ENCODE peak calls at places on chromosome 10, in eight cellular contexts. N is left ventricle myocardium inferior, T is NCI-H1105, Y is Panc1, V is HEK293T, K is caudate nucleus, J is cerebellar cortex, D is NCI-H1092. E is an unnamed sample.

GRCh38 chr10:133415752-133416151 is 8.7 kb downstream of the SPRN start:
- DNase-seq in T (no peak), V (no peak), D (no peak), Y (no peak), J (no peak), K (no peak), N (no peak), E (no peak)

GRCh38 chr10:99654791-99655190 is 4.5 kb upstream of the ENTPD7 start:
- DNase-seq in V (no peak), Y (no peak), N (no peak), D (no peak), J (no peak), K (no peak), T (no peak), E (no peak)

GRCh38 chr10:88598060-88598459 is 11.5 kb downstream of the LIPJ start:
- DNase-seq in D (no peak), K (no peak), Y (no peak), J (no peak), V (no peak), N (no peak), T (no peak), E (no peak)

GRCh38 chr10:12717981-12718707 is 283.4 kb downstream of the CCDC3 start:
- DNase-seq in T (no peak), Y (no peak), V (no peak), D (no peak), N (no peak), J (no peak), K (no peak), E (no peak)

GRCh38 chr10:34504534-34504933 is 310.6 kb downstream of the PARD3 start:
- DNase-seq in T (no peak), V (no peak), Y (no peak), D (peak), J (no peak), N (no peak), K (no peak), E (no peak)

GRCh38 chr10:73865459-73866442 is 8.6 kb downstream of the CAMK2G start:
- DNase-seq in K (no peak), V (no peak), D (no peak), N (peak), Y (no peak), J (no peak), T (no peak), E (peak)

GRCh38 chr10:22436526-22436892 is 91.2 kb downstream of the SPAG6 start:
- DNase-seq in V (no peak), T (no peak), N (no peak), K (no peak), J (peak), D (no peak), Y (no peak), E (no peak)

GRCh38 chr10:6086375-6087233 is 2.2 kb upstream of the RBM17 start:
- DNase-seq in D (peak), Y (peak), K (peak), V (peak), T (peak), J (peak), N (peak), E (peak)

GRCh38 chr10:119304541-119304940 is 97.2 kb downstream of the GRK5 start:
- DNase-seq in D (no peak), V (no peak), K (no peak), Y (no peak), N (no peak), J (no peak), T (no peak), E (no peak)

GRCh38 chr10:126565456-126565855 is 105.0 kb downstream of the C10orf90 start:
- DNase-seq in D (no peak), K (no peak), T (no peak), Y (no peak), V (no peak), N (no peak), J (no peak), E (no peak)

GRCh38 chr10:93077860-93078337 is 4.2 kb downstream of the CYP26A1 start:
- DNase-seq in J (no peak), Y (no peak), T (no peak), K (no peak), V (no peak), D (no peak), N (no peak), E (no peak)

GRCh38 chr10:74081192-74081803 is 69.3 kb downstream of the AP3M1 start:
- DNase-seq in D (no peak), T (no peak), Y (peak), N (no peak), J (peak), V (peak), K (no peak), E (peak)

GRCh38 chr10:100209303-100209702 is 20.1 kb downstream of the CHUK start:
- DNase-seq in D (no peak), N (no peak), Y (no peak), V (no peak), J (no peak), T (no peak), K (no peak), E (no peak)

GRCh38 chr10:61923210-61924024 is 21.9 kb downstream of the ARID5B start:
- DNase-seq in D (no peak), V (no peak), T (no peak), K (no peak), N (no peak), J (no peak), Y (no peak), E (peak)

GRCh38 chr10:12419279-12419847 is 70.0 kb downstream of the CAMK1D start:
- DNase-seq in T (no peak), N (no peak), D (no peak), J (no peak), Y (peak), K (no peak), V (no peak), E (no peak)

GRCh38 chr10:99339077-99339476 is 9.9 kb downstream of the CNNM1 start:
- DNase-seq in J (no peak), K (no peak), V (no peak), Y (no peak), D (no peak), T (no peak), N (no peak), E (no peak)

GRCh38 chr10:69312537-69312936 is 34.2 kb downstream of the HK1 start:
- DNase-seq in K (no peak), T (no peak), J (no peak), D (no peak), V (no peak), Y (no peak), N (no peak), E (no peak)

GRCh38 chr10:114856544-114857287 is 35.1 kb downstream of the FHIP2A start:
- DNase-seq in J (no peak), N (no peak), K (no peak), V (no peak), D (no peak), T (no peak), Y (peak), E (no peak)

GRCh38 chr10:29189272-29189671 is 99.6 kb upstream of the LYZL1 start:
- DNase-seq in J (no peak), Y (no peak), T (no peak), V (no peak), N (no peak), D (no peak), K (no peak), E (no peak)

GRCh38 chr10:48412933-48413332 is 106.5 kb downstream of the MAPK8 start:
- DNase-seq in K (no peak), T (no peak), D (no peak), Y (no peak), J (no peak), N (no peak), V (no peak), E (no peak)

GRCh38 chr10:73773152-73773879 is 8.5 kb upstream of the CHCHD1 start:
- DNase-seq in N (no peak), D (no peak), T (no peak), Y (no peak), J (no peak), K (no peak), V (no peak), E (no peak)

GRCh38 chr10:31864834-31865518 is 63.7 kb downstream of the ARHGAP12 start:
- DNase-seq in T (no peak), Y (no peak), K (no peak), D (no peak), V (peak), N (no peak), J (no peak), E (no peak)

GRCh38 chr10:31479752-31480151 is 160.7 kb downstream of the ZEB1 start:
- DNase-seq in J (no peak), K (no peak), T (no peak), D (no peak), V (no peak), N (no peak), Y (no peak), E (no peak)

GRCh38 chr10:119331031-119331430 is 123.7 kb downstream of the GRK5 start:
- DNase-seq in T (no peak), D (no peak), V (no peak), K (no peak), J (no peak), Y (no peak), N (peak), E (no peak)

GRCh38 chr10:120365872-120366271 is 91.2 kb upstream of the PLPP4 start:
- DNase-seq in T (no peak), K (no peak), V (no peak), Y (no peak), D (no peak), N (no peak), J (no peak), E (no peak)

GRCh38 chr10:90775351-90776028 is 82.3 kb downstream of the HTR7 start:
- DNase-seq in D (no peak), K (no peak), N (no peak), J (no peak), Y (no peak), V (no peak), T (no peak), E (no peak)

GRCh38 chr10:114322344-114322743 is 82.0 kb downstream of the AFAP1L2 start:
- DNase-seq in D (no peak), K (no peak), N (no peak), V (no peak), Y (no peak), T (no peak), J (no peak), E (no peak)

GRCh38 chr10:124600051-124600880 is 138.6 kb downstream of the LHPP start:
- DNase-seq in D (no peak), T (no peak), N (no peak), J (no peak), V (no peak), K (no peak), Y (no peak), E (no peak)

GRCh38 chr10:12400266-12400931 is 51.1 kb downstream of the CAMK1D start:
- DNase-seq in T (no peak), K (no peak), N (no peak), Y (peak), J (no peak), V (no peak), D (no peak), E (no peak)

GRCh38 chr10:74208081-74208480 is 57.1 kb downstream of the ADK start:
- DNase-seq in Y (no peak), T (peak), V (no peak), N (no peak), K (no peak), J (no peak), D (peak), E (peak)